ENCODE peak calls at places on chromosome 1, in eight cellular contexts. M is IMR-90, E is uterus, S is pancreas, Y is fibroblast of mammary gland, Z is upper lobe of right lung, P is spleen, B is sigmoid colon. N is an unnamed sample.

GRCh38 chr1:172967936-172968335 is 82.8 kb downstream of the TNFSF18 start:
- DNase-seq in M (no peak), E (no peak), S (no peak), Y (no peak), Z (no peak), P (no peak), B (no peak), N (no peak)

GRCh38 chr1:21927531-21928237 is 9.4 kb downstream of the HSPG2 start:
- DNase-seq in M (no peak), E (peak; percentile 78), S (no peak), Y (peak; percentile 91), Z (no peak), P (no peak), B (peak; percentile 90), N (no peak)

GRCh38 chr1:182679684-182680083 is 4.7 kb downstream of the RGS8 start:
- DNase-seq in M (no peak), E (no peak), S (no peak), Y (no peak), Z (no peak), P (no peak), B (no peak), N (no peak)

GRCh38 chr1:55700359-55701130 is 485.4 kb upstream of the USP24 start:
- DNase-seq in M (peak; percentile 77), E (no peak), S (no peak), Y (peak; percentile 87), Z (no peak), P (no peak), B (no peak), N (no peak)

GRCh38 chr1:95179205-95180001 is 54.6 kb upstream of the RWDD3 start:
- DNase-seq in M (no peak), E (no peak), S (no peak), Y (no peak), Z (no peak), P (no peak), B (no peak), N (no peak)

GRCh38 chr1:230191079-230191478 is 124.0 kb downstream of the GALNT2 start:
- DNase-seq in M (peak; percentile 74), E (peak; percentile 44), S (no peak), Y (peak; percentile 88), Z (no peak), P (no peak), B (peak; percentile 93), N (no peak)

GRCh38 chr1:50488403-50488802 is 65.2 kb upstream of the DMRTA2 start:
- DNase-seq in M (peak; percentile 49), E (no peak), S (no peak), Y (no peak), Z (no peak), P (no peak), B (no peak), N (no peak)

GRCh38 chr1:32525661-32526444 is 13.4 kb upstream of the ZBTB8A start:
- DNase-seq in M (peak; percentile 11), E (no peak), S (no peak), Y (no peak), Z (no peak), P (no peak), B (no peak), N (no peak)

GRCh38 chr1:50502147-50502546 is 78.9 kb upstream of the DMRTA2 start:
- DNase-seq in M (no peak), E (no peak), S (no peak), Y (no peak), Z (no peak), P (no peak), B (no peak), N (no peak)

GRCh38 chr1:108009603-108010195 is 44.7 kb upstream of the VAV3 start:
- DNase-seq in M (peak; percentile 11), E (no peak), S (no peak), Y (peak; percentile 80), Z (no peak), P (no peak), B (no peak), N (no peak)

GRCh38 chr1:226708342-226708780 is 30.7 kb downstream of the ITPKB start:
- DNase-seq in M (peak; percentile 92), E (peak; percentile 51), S (no peak), Y (peak; percentile 96), Z (no peak), P (no peak), B (peak; percentile 84), N (no peak)

GRCh38 chr1:219805191-219805590 is 123.2 kb downstream of the SLC30A10 start:
- DNase-seq in M (no peak), E (no peak), S (no peak), Y (no peak), Z (no peak), P (no peak), B (no peak), N (no peak)

GRCh38 chr1:69175078-69175477 is 392.6 kb upstream of the LRRC7 start:
- DNase-seq in M (no peak), E (no peak), S (no peak), Y (no peak), Z (no peak), P (no peak), B (no peak), N (no peak)

GRCh38 chr1:160018900-160019299 is 12.9 kb downstream of the PIGM start:
- DNase-seq in M (peak; percentile 58), E (no peak), S (no peak), Y (peak; percentile 58), Z (no peak), P (no peak), B (no peak), N (no peak)

GRCh38 chr1:99619583-99619982 is 26.3 kb upstream of the PALMD start:
- DNase-seq in M (no peak), E (no peak), S (no peak), Y (no peak), Z (no peak), P (no peak), B (no peak), N (no peak)

GRCh38 chr1:237005674-237006073 is 1.4 kb upstream of the MT1HL1 start:
- DNase-seq in M (no peak), E (no peak), S (no peak), Y (no peak), Z (no peak), P (no peak), B (no peak), N (no peak)

GRCh38 chr1:200428482-200429205 is 18.8 kb upstream of the ZNF281 start:
- DNase-seq in M (peak; percentile 68), E (no peak), S (no peak), Y (peak; percentile 53), Z (no peak), P (no peak), B (no peak), N (no peak)

GRCh38 chr1:44807364-44808062 is 362 bp upstream of the DYNLT4 start:
- DNase-seq in M (peak; percentile 99), E (peak; percentile 97), S (peak; percentile 90), Y (peak; percentile 100), Z (peak; percentile 98), P (peak; percentile 99), B (peak; percentile 98), N (peak; percentile 99)

GRCh38 chr1:226603976-226604845 is 55.6 kb downstream of the STUM start:
- DNase-seq in M (no peak), E (no peak), S (no peak), Y (no peak), Z (peak; percentile 32), P (peak; percentile 46), B (peak; percentile 58), N (no peak)

GRCh38 chr1:9397984-9398526 is 105.4 kb downstream of the SPSB1 start:
- DNase-seq in M (peak; percentile 62), E (peak; percentile 40), S (no peak), Y (no peak), Z (no peak), P (no peak), B (no peak), N (peak; percentile 48)

GRCh38 chr1:227753999-227754764 is 18.9 kb downstream of the SNAP47 start:
- DNase-seq in M (peak; percentile 64), E (no peak), S (no peak), Y (peak; percentile 55), Z (no peak), P (peak; percentile 51), B (no peak), N (no peak)

GRCh38 chr1:90730247-90731022 is 13.3 kb upstream of the BARHL2 start:
- DNase-seq in M (peak; percentile 9), E (no peak), S (no peak), Y (no peak), Z (no peak), P (no peak), B (no peak), N (no peak)
- H3K4me3 ChIP-seq in M (peak overlapping the region; percentile 28), E (no peak overlapping the region), S (peak overlapping the region; percentile 10), Y (no peak overlapping the region), Z (no peak overlapping the region), P (peak overlapping the region; percentile 58), B (no peak overlapping the region), N (no peak overlapping the region)

GRCh38 chr1:202194328-202194648 is 689 bp downstream of the LGR6 start:
- DNase-seq in M (no peak), E (no peak), S (no peak), Y (no peak), Z (no peak), P (no peak), B (no peak), N (no peak)
- H3K4me3 ChIP-seq in M (no peak overlapping the region), E (no peak overlapping the region), S (no peak overlapping the region), Y (no peak overlapping the region), Z (no peak overlapping the region), P (peak overlapping the region; percentile 58), B (no peak overlapping the region), N (no peak overlapping the region)

DNA sequence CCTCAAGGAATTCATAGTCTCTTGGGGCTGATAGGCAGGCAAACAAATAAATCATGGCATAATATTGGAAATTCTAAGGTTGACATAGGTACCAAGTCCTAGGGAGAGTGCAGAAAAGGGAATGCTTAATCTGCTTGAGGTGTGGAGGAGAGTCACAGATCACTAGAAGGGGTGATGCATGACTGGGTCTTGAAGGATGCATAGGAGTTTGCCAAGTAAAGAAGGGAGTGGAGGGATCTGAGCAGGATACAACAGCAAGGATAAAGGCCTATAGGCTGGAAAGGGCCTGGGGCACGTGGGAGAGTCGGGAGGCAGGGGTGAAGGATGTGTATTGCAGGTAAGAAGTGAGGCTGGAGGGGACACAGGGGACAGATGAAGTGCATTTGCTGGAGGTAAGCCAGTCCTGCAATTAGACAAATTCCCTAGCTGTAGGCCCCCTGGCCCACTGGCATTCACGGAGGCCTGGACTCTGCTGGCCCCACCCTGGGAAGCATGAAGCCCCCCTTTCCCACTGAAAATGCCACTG is 15.9 kb downstream of the IGSF21 start:
- DNase-seq in M (no peak), E (no peak), S (no peak), Y (no peak), Z (no peak), P (no peak), B (no peak), N (no peak)
- H3K4me3 ChIP-seq in M (no peak overlapping the region), E (no peak overlapping the region), S (no peak overlapping the region), Y (no peak overlapping the region), Z (no peak overlapping the region), P (no peak overlapping the region), B (no peak overlapping the region), N (no peak overlapping the region)

GRCh38 chr1:78491311-78492071 is 717 bp downstream of the PTGFR start:
- DNase-seq in M (peak; percentile 61), E (peak; percentile 64), S (peak; percentile 69), Y (peak; percentile 72), Z (peak; percentile 63), P (no peak), B (peak; percentile 68), N (no peak)

GRCh38 chr1:78492376-78492950 is 1.7 kb downstream of the PTGFR start:
- DNase-seq in M (no peak), E (peak; percentile 46), S (no peak), Y (peak; percentile 88), Z (no peak), P (no peak), B (no peak), N (no peak)

GRCh38 chr1:78493456-78493855 is 2.7 kb downstream of the PTGFR start:
- DNase-seq in M (peak; percentile 37), E (no peak), S (no peak), Y (peak; percentile 63), Z (no peak), P (no peak), B (no peak), N (no peak)

GRCh38 chr1:78490861-78491310 is at the start of gene PTGFR:
- DNase-seq in M (peak; percentile 36), E (peak; percentile 54), S (peak; percentile 72), Y (peak; percentile 40), Z (peak; percentile 67), P (no peak), B (no peak), N (peak; percentile 56)
- H3K4me3 ChIP-seq in M (peak within 1 kb of the TSS; percentile 61), E (peak within 1 kb of the TSS; percentile 76), S (peak within 1 kb of the TSS; percentile 46), Y (peak within 1 kb of the TSS; percentile 94), Z (peak within 1 kb of the TSS; percentile 48), P (peak within 1 kb of the TSS; percentile 70), B (peak within 1 kb of the TSS; percentile 52), N (peak within 1 kb of the TSS; percentile 36)

N was measured in RWPE2.